ENCODE peak calls at places on chromosomes 4 and X, in five cellular contexts. B is uterus, X is heart left ventricle, U is tibial nerve, E is esophagus squamous epithelium. D is an unnamed sample.
A peak's percentile ranks its signal among the peaks of the same experiment; 100 is the strongest.

GRCh38 chr4:1210241-1210841 is 38.0 kb upstream of the SPON2 start:
- DNase-seq in B (no peak), X (peak; percentile 65), U (no peak), E (no peak), D (no peak)

GRCh38 chr4:41362647-41363383 is 106.1 kb downstream of the UCHL1 start:
- DNase-seq in B (no peak), X (no peak), U (no peak), E (no peak), D (no peak)

GRCh38 chr4:185112104-185112503 is 31.0 kb upstream of the SLC25A4 start:
- DNase-seq in B (peak; percentile 53), X (no peak), U (no peak), E (no peak), D (no peak)

GRCh38 chr4:4671774-4672349 is 130.0 kb upstream of the STX18 start:
- DNase-seq in B (no peak), X (no peak), U (no peak), E (no peak), D (no peak)

GRCh38 chrX:13009256-13009655 is 34.3 kb downstream of the TMSB4X start:
- DNase-seq in B (no peak), X (no peak), U (no peak), E (no peak), D (no peak)

GRCh38 chr4:155433636-155434360 is 57.0 kb upstream of the MAP9 start:
- DNase-seq in B (no peak), X (no peak), U (no peak), E (no peak), D (no peak)

GRCh38 chrX:41607264-41607832 is 81.4 kb upstream of the GPR34 start:
- DNase-seq in B (no peak), X (no peak), U (no peak), E (no peak), D (no peak)

GRCh38 chrX:108584617-108585211 is 145.1 kb downstream of the COL4A5 start:
- DNase-seq in B (no peak), X (no peak), U (no peak), E (no peak), D (no peak)

GRCh38 chr4:476501-476900 is 22.5 kb downstream of the ZNF721 start:
- DNase-seq in B (no peak), X (no peak), U (no peak), E (no peak), D (no peak)

GRCh38 chr4:39205000-39205399 is 22.7 kb downstream of the WDR19 start:
- DNase-seq in B (no peak), X (no peak), U (no peak), E (no peak), D (no peak)

GRCh38 chrX:100928660-100929613 is at the start of gene XKRX:
- DNase-seq in B (peak; percentile 19), X (no peak), U (no peak), E (no peak), D (peak; percentile 45)

GRCh38 chr4:79661196-79661595 is 253.2 kb upstream of the GK2 start:
- DNase-seq in B (no peak), X (no peak), U (no peak), E (no peak), D (no peak)

GRCh38 chr4:188196134-188196735 is 57.0 kb downstream of the TRIML1 start:
- DNase-seq in B (no peak), X (no peak), U (no peak), E (no peak), D (no peak)

GRCh38 chr4:142355417-142355930 is 490.6 kb downstream of the INPP4B start:
- DNase-seq in B (no peak), X (no peak), U (no peak), E (no peak), D (no peak)

GRCh38 chr4:16109256-16109655 is 25.4 kb upstream of the PROM1 start:
- DNase-seq in B (no peak), X (no peak), U (no peak), E (no peak), D (no peak)

GRCh38 chr4:174334628-174335027 is 50.9 kb downstream of the CEP44 start:
- DNase-seq in B (no peak), X (no peak), U (no peak), E (no peak), D (no peak)

GRCh38 chr4:22556411-22556969 is 40.6 kb upstream of the ADGRA3 start:
- DNase-seq in B (no peak), X (no peak), U (no peak), E (no peak), D (no peak)

GRCh38 chr4:18366762-18367358 is 345.3 kb upstream of the LCORL start:
- DNase-seq in B (no peak), X (no peak), U (no peak), E (no peak), D (no peak)

GRCh38 chrX:129585691-129586090 is 45.6 kb downstream of the OCRL start:
- DNase-seq in B (no peak), X (no peak), U (no peak), E (no peak), D (no peak)

GRCh38 chr4:76606662-76607265 is 171.7 kb downstream of the SHROOM3 start:
- DNase-seq in B (no peak), X (no peak), U (no peak), E (no peak), D (no peak)

GRCh38 chr4:146654648-146654975 is 15.9 kb downstream of the POU4F2 start:
- DNase-seq in B (no peak), X (no peak), U (no peak), E (no peak), D (no peak)

GRCh38 chrX:132963846-132964245 is 5.4 kb upstream of the HS6ST2 start:
- DNase-seq in B (no peak), X (no peak), U (no peak), E (no peak), D (no peak)

GRCh38 chrX:117707948-117708743 is 408.5 kb downstream of the KLHL13 start:
- DNase-seq in B (no peak), X (no peak), U (no peak), E (no peak), D (no peak)

GRCh38 chrX:68980906-68981616 is 152.2 kb downstream of the EFNB1 start:
- DNase-seq in B (no peak), X (no peak), U (no peak), E (no peak), D (no peak)

GRCh38 chr4:52622564-52622963 is 36.5 kb downstream of the USP46 start:
- DNase-seq in B (no peak), X (no peak), U (no peak), E (no peak), D (no peak)

GRCh38 chrX:153397256-153397960 is 3.7 kb downstream of the PNMA6E start:
- DNase-seq in B (no peak), X (no peak), U (no peak), E (no peak), D (no peak)

GRCh38 chr4:1207157-1207470 is 34.7 kb upstream of the SPON2 start:
- DNase-seq in B (no peak), X (peak; percentile 58), U (peak; percentile 10), E (no peak), D (no peak)

GRCh38 chr4:1130318-1131186 is 17.2 kb upstream of the RNF212 start:
- DNase-seq in B (peak; percentile 68), X (no peak), U (peak; percentile 42), E (no peak), D (peak; percentile 74)

GRCh38 chrX:132041016-132041415 is 17.9 kb downstream of the STK26 start:
- DNase-seq in B (no peak), X (no peak), U (no peak), E (no peak), D (no peak)

GRCh38 chr4:43690121-43690520 is 758.5 kb downstream of the KCTD8 start:
- DNase-seq in B (no peak), X (no peak), U (no peak), E (no peak), D (no peak)

GRCh38 chr4:11098461-11098860 is 330.2 kb downstream of the HS3ST1 start:
- DNase-seq in B (no peak), X (no peak), U (no peak), E (no peak), D (no peak)

GRCh38 chr4:161254375-161254774 is 909.4 kb downstream of the FSTL5 start:
- DNase-seq in B (no peak), X (no peak), U (no peak), E (no peak), D (no peak)

GRCh38 chr4:176077561-176077960 is 11.9 kb downstream of the WDR17 start:
- DNase-seq in B (no peak), X (no peak), U (no peak), E (no peak), D (no peak)

GRCh38 chrX:119960639-119961038 is 17.1 kb upstream of the NKAP start:
- DNase-seq in B (no peak), X (no peak), U (no peak), E (no peak), D (no peak)

GRCh38 chrX:35380808-35381700 is 417.1 kb upstream of the MAGEB16 start:
- DNase-seq in B (no peak), X (no peak), U (no peak), E (no peak), D (no peak)

GRCh38 chr4:84220990-84221389 is 278.1 kb downstream of the NKX6-1 start:
- DNase-seq in B (no peak), X (no peak), U (no peak), E (no peak), D (no peak)

GRCh38 chr4:6722891-6723290 is 6.9 kb downstream of the BLOC1S4 start:
- DNase-seq in B (no peak), X (no peak), U (no peak), E (no peak), D (no peak)

GRCh38 chr4:38371391-38371851 is 292.6 kb upstream of the KLF3 start:
- DNase-seq in B (no peak), X (no peak), U (no peak), E (no peak), D (no peak)

GRCh38 chrX:318068-318738 is 393 bp downstream of the GTPBP6 start:
- DNase-seq in B (peak; percentile 99), X (peak; percentile 97), U (peak; percentile 100), E (no peak), D (peak; percentile 98)
- TF ChIP-seq POLR2A in B (peak; percentile 47), X (peak; percentile 34), U (peak; percentile 42), E (no peak), D (peak; percentile 62)

GRCh38 chr4:154126276-154126675 is 337.4 kb upstream of the SFRP2 start:
- DNase-seq in B (no peak), X (no peak), U (no peak), E (no peak), D (no peak)

GRCh38 chr4:154120690-154121089 is 331.8 kb upstream of the SFRP2 start:
- DNase-seq in B (no peak), X (no peak), U (no peak), E (no peak), D (no peak)

GRCh38 chr4:154124539-154125255 is 335.8 kb upstream of the SFRP2 start:
- DNase-seq in B (no peak), X (no peak), U (no peak), E (no peak), D (no peak)

GRCh38 chr4:154123897-154124296 is 335.0 kb upstream of the SFRP2 start:
- DNase-seq in B (no peak), X (no peak), U (no peak), E (no peak), D (no peak)

GRCh38 chr4:154125340-154125739 is 336.5 kb upstream of the SFRP2 start:
- DNase-seq in B (no peak), X (no peak), U (no peak), E (no peak), D (no peak)
- H3K27me3 ChIP-seq in B (no peaks in the 10 kb centered on the region), X (no peaks in the 10 kb centered on the region), U (no peaks in the 10 kb centered on the region), E (no peaks in the 10 kb centered on the region), D (no peaks in the 10 kb centered on the region)

GRCh38 chr4:113837397-113837796 is 75.9 kb upstream of the CAMK2D start:
- DNase-seq in B (no peak), X (no peak), U (no peak), E (no peak), D (no peak)
- H3K4me3 ChIP-seq in B (no peak overlapping the region), X (no peak overlapping the region), U (no peak overlapping the region), E (no peak overlapping the region), D (no peak overlapping the region)

GRCh38 chrX:48508400-48509244 is at the start of gene PORCN:
- DNase-seq in B (peak; percentile 84), X (peak; percentile 92), U (peak; percentile 60), E (peak; percentile 29), D (peak; percentile 86)
- TF ChIP-seq POLR2A in B (peak; percentile 61), X (peak; percentile 68), U (no peak), E (no peak), D (peak; percentile 38)

D was measured in right lobe of liver.